ENCODE peak calls at places on chromosomes 11 and 22, in six cellular contexts. P, O, V, Z, K and A are unnamed samples.

GRCh38 chr11:1858576-1858975 is 5.7 kb downstream of the LSP1 start:
- DNase-seq in P (no peak), O (no peak), V (no peak), Z (no peak), K (no peak), A (no peak)

GRCh38 chr11:35267504-35267903 is 128.5 kb downstream of the CD44 start:
- DNase-seq in P (no peak), O (no peak), V (no peak), Z (no peak), K (no peak), A (no peak)

GRCh38 chr11:64003807-64004589 is 17.8 kb downstream of the OTUB1 start:
- DNase-seq in P (no peak), O (no peak), V (no peak), Z (no peak), K (no peak), A (no peak)

GRCh38 chr11:44313701-44314489 is 4.0 kb upstream of the ALX4 start:
- DNase-seq in P (no peak), O (no peak), V (no peak), Z (no peak), K (no peak), A (no peak)

GRCh38 chr11:64138413-64138812 is 27.5 kb downstream of the MACROD1 start:
- DNase-seq in P (no peak), O (no peak), V (no peak), Z (no peak), K (no peak), A (no peak)

GRCh38 chr22:41844513-41844912 is 11.6 kb downstream of the SREBF2 start:
- DNase-seq in P (no peak), O (no peak), V (peak; percentile 24), Z (no peak), K (no peak), A (no peak)

GRCh38 chr11:34940026-34940677 is 23.7 kb downstream of the PDHX start:
- DNase-seq in P (no peak), O (no peak), V (peak; percentile 35), Z (no peak), K (no peak), A (no peak)

GRCh38 chr11:57798905-57799559 is 37.4 kb downstream of the CTNND1 start:
- DNase-seq in P (peak; percentile 69), O (no peak), V (peak; percentile 59), Z (no peak), K (no peak), A (no peak)

GRCh38 chr22:27405672-27406388 is 395.7 kb downstream of the MN1 start:
- DNase-seq in P (peak; percentile 16), O (peak; percentile 82), V (peak; percentile 43), Z (no peak), K (peak; percentile 89), A (peak; percentile 1)

GRCh38 chr11:31233425-31233824 is 136.1 kb downstream of the DCDC1 start:
- DNase-seq in P (peak; percentile 2), O (no peak), V (no peak), Z (no peak), K (no peak), A (no peak)

GRCh38 chr11:36376315-36376887 is 80.3 kb downstream of the PRR5L start:
- DNase-seq in P (no peak), O (peak; percentile 49), V (no peak), Z (no peak), K (no peak), A (no peak)

GRCh38 chr11:64165482-64165841 is 451 bp downstream of the MACROD1 start:
- DNase-seq in P (no peak), O (no peak), V (peak; percentile 64), Z (no peak), K (no peak), A (no peak)

DNA sequence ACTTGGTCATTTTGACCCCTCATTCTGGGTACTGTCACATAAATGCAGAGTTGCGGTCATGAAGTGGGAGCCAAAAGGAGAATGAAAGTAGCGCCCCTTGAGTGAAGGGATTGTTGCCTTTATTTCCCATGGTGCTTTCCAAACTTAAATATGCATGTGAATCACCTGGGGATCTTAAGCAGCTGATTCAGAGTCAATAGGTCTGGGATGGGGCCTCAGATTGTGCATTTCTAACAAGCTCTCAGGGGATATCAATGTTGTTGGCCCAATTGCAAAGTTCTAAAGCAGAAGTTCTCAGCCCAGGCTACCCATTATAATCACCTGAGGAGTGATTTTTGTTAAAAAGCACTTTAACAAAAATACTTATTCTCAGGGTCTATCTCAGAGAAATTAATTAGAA is 115.6 kb downstream of the CSNK2A3 start:
- DNase-seq in P (no peak), O (no peak), V (no peak), Z (no peak), K (no peak), A (no peak)
- TF ChIP-seq GABPA in P (no peak), O (no peak), V (no peak), Z (no peak), K (no peak), A (no peak)

DNA sequence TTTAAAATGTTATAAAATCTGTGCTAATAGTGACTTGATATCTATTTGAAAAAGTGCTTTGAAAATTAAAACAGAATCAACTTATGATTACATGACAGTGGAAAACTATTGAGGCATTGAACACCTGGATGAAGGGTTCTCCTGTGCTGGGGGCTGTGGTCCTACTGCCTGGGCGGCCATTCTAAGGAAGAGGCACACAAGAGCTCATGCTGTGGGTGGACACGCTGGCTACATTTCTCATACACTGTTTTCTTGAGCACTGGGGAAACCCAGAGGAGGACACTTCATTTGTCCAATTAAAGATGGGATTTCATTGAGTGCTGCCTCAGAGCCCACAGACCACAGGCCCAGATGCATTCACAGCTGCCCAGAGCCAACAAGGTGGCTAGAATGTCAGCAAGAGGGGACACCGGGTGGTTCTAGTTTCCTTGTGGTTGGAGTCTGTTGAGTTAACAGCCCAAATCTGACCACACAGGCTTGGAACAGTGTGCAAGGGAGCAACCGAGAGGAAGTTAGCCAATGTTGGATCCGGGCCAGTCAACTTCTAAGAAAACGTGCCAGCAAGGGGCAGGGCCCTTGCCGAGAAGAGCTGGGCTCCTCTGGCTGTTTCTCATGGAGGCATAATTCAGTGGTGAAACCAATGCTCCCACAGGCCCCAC is 35.1 kb upstream of the SORL1 start:
- DNase-seq in P (no peak), O (no peak), V (no peak), Z (peak; percentile 92), K (no peak), A (peak; percentile 100)
- TF ChIP-seq POLR2AphosphoS5 in P (no peak), O (no peak), V (no peak), Z (no peak), K (no peak), A (peak; percentile 100)

DNA sequence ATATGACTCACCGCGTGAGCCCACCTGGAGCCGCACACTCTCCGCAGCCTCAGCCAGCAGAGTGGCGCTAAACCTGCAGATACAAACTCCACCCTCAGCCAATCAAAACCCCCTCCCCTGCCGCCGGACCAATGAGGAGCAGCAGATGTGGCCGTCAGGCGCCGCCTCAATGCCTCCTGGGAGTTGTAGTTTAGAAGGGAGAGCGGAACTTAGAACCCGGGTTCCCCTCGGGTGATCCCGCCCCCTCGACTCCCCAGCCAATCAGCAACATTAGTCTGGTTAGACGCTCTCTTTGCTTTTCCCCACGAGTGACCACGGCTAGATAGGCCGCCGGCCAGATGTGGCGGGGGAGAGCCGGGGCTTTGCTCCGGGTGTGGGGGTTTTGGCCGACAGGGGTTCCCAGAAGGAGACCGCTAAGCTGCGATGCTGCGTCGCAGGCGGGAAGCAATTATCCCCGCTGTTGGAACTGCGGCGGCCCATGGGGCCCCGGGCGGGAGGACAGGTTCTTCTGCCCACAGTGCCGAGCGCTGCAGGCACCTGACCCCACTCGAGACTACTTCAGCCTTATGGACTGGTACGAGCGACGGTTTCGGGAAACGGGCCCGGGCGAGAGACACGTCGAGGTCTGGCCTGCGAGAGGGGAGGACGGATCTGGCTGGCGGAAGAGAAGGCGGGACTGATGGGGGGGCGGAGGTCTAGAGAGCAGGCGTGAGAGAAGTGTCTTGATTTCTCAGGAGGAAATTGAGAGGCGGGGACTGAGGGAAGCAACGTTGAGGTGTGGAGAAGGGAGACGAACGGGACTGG is at the start of the genes CHEK2 and HSCB:
- DNase-seq in P (peak; percentile 98), O (peak; percentile 94), V (peak; percentile 97), Z (peak; percentile 96), K (peak; percentile 92), A (peak; percentile 91)
- TF ChIP-seq CTCF in P (peak; percentile 52), O (no peak), V (peak; percentile 38), Z (no peak), K (peak; percentile 17), A (no peak)

GRCh38 chr11:122491486-122491885 is 164.0 kb upstream of the UBASH3B start:
- DNase-seq in P (no peak), O (no peak), V (no peak), Z (no peak), K (no peak), A (peak; percentile 73)
- TF ChIP-seq GABPA in P (no peak), O (no peak), V (no peak), Z (no peak), K (no peak), A (no peak)

DNA sequence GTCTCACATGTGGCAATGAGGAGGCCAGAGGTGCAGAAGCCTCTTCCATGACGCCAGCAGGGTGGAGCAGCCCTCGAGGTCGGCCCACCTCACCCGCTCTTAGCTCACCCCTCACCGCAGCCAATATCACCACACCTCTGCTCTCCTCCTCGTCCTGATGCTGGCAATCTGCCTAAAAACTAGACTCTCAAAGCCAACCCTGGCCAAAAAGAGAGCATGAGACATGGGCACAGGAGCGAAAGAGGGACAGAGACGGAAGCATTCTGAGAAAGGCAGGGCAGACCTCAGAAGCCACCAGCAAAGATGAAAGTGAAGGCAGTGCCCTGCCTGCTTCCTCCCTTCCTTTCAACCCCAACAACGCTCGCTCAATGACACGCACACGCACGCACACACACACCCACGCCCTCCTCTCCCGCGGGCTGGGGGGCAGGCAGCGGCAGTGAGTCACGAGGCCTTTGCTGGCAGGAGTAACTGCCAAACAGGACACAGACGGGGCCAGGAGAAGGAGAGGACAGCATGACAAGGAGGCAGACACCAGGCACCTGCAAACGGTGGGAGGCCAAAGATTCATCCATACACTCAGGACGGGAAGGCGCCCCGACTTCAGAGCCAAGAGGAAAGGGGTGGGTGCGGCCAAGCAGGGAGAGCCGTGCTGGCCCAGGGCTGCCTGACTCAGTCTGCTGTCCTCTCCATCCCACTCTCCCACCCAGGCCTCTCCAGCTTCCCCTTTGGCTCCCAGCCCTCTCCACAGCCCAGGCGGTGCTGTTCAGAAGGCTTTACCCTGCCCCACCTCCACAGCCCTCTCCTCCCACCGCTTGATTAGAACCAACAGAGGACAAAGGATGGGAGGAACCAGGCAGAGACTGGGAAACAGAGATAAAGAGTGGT is 11.4 kb downstream of the IGSF9B start:
- DNase-seq in P (no peak), O (peak; percentile 78), V (peak; percentile 21), Z (no peak), K (no peak), A (no peak)
- TF ChIP-seq POLR2AphosphoS5 in P (no peak), O (no peak), V (no peak), Z (no peak), K (no peak), A (no peak)

DNA sequence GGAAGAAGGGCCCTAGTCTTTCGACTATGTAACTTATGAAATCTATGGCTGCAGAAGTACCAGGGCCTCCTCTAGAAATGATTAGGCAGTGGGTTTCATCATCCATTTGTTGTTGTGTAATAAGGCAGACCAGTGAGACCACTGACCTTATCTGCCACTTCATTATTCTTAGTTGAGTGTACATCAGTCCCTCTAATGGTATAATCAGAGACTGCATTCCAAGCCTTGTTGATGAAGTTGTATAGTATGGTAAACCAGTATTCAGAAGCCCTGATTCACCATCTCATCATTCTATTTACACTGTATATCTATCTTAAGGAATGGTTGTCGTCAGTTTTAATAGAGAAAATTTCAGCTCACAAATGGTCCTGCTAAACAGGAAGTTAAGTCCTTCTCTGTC is 32.2 kb upstream of the GRIA4 start:
- DNase-seq in P (no peak), O (peak; percentile 17), V (no peak), Z (no peak), K (no peak), A (no peak)
- TF ChIP-seq CTCF in P (no peak), O (no peak), V (no peak), Z (no peak), K (no peak), A (no peak)